ENCODE peak calls at places on chromosomes 5 and 9, in eight cellular contexts. M, E, H, Y, T, P, G and Q are unnamed samples.

GRCh38 chr5:142422426-142422825 is 97.6 kb upstream of the SPRY4 start:
- DNase-seq in M (no peak), E (no peak), H (no peak), Y (no peak), T (no peak), P (peak; percentile 85), G (no peak), Q (peak; percentile 18)

GRCh38 chr9:92501671-92502393 is 19.5 kb upstream of the ASPN start:
- DNase-seq in M (no peak), E (no peak), H (peak; percentile 40), Y (no peak), T (no peak), P (peak; percentile 51), G (peak; percentile 38), Q (no peak)

GRCh38 chr9:97740848-97741821 is 44.0 kb upstream of the XPA start:
- DNase-seq in M (peak; percentile 39), E (peak; percentile 74), H (peak; percentile 75), Y (peak; percentile 67), T (no peak), P (peak; percentile 62), G (peak; percentile 65), Q (peak; percentile 11)

GRCh38 chr9:136189394-136190236 is 15.3 kb downstream of the LHX3 start:
- DNase-seq in M (no peak), E (no peak), H (no peak), Y (no peak), T (no peak), P (no peak), G (no peak), Q (no peak)

GRCh38 chr5:90294604-90295003 is 115.0 kb downstream of the CETN3 start:
- DNase-seq in M (no peak), E (no peak), H (no peak), Y (no peak), T (no peak), P (no peak), G (no peak), Q (no peak)

GRCh38 chr5:75053286-75054109 is 1.1 kb upstream of the GCNT4 start:
- DNase-seq in M (peak; percentile 51), E (peak; percentile 83), H (peak; percentile 51), Y (peak; percentile 63), T (peak; percentile 26), P (peak; percentile 73), G (peak; percentile 52), Q (no peak)

GRCh38 chr9:105296889-105297288 is 52.4 kb downstream of the SLC44A1 start:
- DNase-seq in M (no peak), E (no peak), H (no peak), Y (no peak), T (no peak), P (peak; percentile 90), G (no peak), Q (peak; percentile 82)

GRCh38 chr5:87081511-87082372 is 185.9 kb upstream of the RASA1 start:
- DNase-seq in M (no peak), E (no peak), H (peak; percentile 23), Y (no peak), T (peak; percentile 7), P (no peak), G (no peak), Q (no peak)

GRCh38 chr9:17587113-17587512 is 8.2 kb downstream of the SH3GL2 start:
- DNase-seq in M (no peak), E (no peak), H (no peak), Y (no peak), T (no peak), P (no peak), G (no peak), Q (no peak)

GRCh38 chr5:150038547-150038946 is 38.0 kb downstream of the HMGXB3 start:
- DNase-seq in M (no peak), E (no peak), H (no peak), Y (no peak), T (no peak), P (no peak), G (no peak), Q (no peak)

GRCh38 chr5:59095480-59095879 is 512.6 kb downstream of the RAB3C start:
- DNase-seq in M (no peak), E (no peak), H (no peak), Y (no peak), T (no peak), P (peak; percentile 81), G (no peak), Q (no peak)

GRCh38 chr5:8954801-8955200 is 591.1 kb downstream of the SEMA5A start:
- DNase-seq in M (no peak), E (no peak), H (no peak), Y (no peak), T (no peak), P (no peak), G (no peak), Q (no peak)
- TF ChIP-seq CTCF in M (no peak), E (no peak), H (no peak), Y (no peak), T (no peak), P (peak; percentile 19), G (peak; percentile 10), Q (no peak)

GRCh38 chr9:133119461-133120342 is 1.3 kb downstream of the RALGDS start:
- DNase-seq in M (no peak), E (no peak), H (no peak), Y (no peak), T (no peak), P (peak; percentile 4), G (peak; percentile 42), Q (no peak)
- H3K4me3 ChIP-seq in M (peak overlapping the region; percentile 70), E (peak overlapping the region; percentile 78), H (peak overlapping the region; percentile 88), Y (peak overlapping the region; percentile 83), T (peak overlapping the region; percentile 80), P (peak overlapping the region; percentile 18), G (peak overlapping the region; percentile 83), Q (peak overlapping the region; percentile 57)

GRCh38 chr5:177303121-177303924 is at the start of the genes PRELID1 and RAB24:
- DNase-seq in M (peak; percentile 88), E (peak; percentile 95), H (peak; percentile 91), Y (peak; percentile 90), T (peak; percentile 87), P (peak; percentile 74), G (peak; percentile 92), Q (no peak)
- H3K36me3 ChIP-seq in M (no peaks in the 10 kb centered on the region), E (peaks cover 27% of the 10 kb centered on the region), H (peaks cover 35% of the 10 kb centered on the region), Y (peaks cover 16% of the 10 kb centered on the region), T (peaks cover 39% of the 10 kb centered on the region), P (peaks cover 32% of the 10 kb centered on the region), G (peaks cover 30% of the 10 kb centered on the region), Q (peaks cover 16% of the 10 kb centered on the region)

DNA sequence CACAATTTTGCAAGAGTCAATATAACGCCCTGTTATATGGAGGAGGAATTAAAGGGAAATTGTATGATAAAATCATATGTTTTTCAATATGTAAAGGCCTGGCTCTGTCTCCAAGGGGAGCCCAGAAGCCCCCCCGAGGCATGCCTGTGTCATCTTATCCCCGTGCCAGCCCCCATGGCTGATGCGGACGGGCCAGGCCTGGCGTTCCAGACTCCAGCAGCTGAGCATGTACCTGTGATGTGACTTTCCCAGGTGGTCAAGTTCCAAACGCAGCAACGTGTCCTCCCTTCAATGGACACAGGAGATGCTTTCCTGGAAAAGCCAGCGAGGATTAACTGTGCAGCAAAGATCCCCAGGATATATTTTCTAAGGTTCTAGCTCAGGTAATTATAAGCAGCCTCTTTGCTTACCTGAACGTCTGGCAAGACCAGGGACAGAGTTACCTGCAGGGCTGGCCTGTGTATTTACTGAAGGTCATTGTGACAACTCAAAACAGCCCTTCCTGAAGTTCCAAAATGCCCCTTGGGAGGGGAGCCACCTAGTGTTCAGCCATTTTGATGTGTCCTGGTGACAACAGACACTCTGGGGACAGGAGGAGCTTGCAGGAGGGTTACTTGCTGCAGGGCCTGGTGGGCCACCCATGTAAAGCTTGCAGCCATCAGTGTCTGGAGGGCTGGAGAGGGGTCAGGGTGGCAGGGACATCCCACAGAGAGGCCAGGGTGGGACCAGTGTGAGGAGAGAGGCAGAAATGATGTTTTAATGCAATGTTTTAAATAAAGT is 53.3 kb upstream of the RNU6ATAC start:
- DNase-seq in M (peak; percentile 18), E (peak; percentile 51), H (peak; percentile 30), Y (no peak), T (no peak), P (no peak), G (peak; percentile 13), Q (no peak)
- TF ChIP-seq CTCF in M (no peak), E (no peak), H (peak; percentile 22), Y (no peak), T (no peak), P (peak; percentile 1), G (peak; percentile 48), Q (peak; percentile 20)

DNA sequence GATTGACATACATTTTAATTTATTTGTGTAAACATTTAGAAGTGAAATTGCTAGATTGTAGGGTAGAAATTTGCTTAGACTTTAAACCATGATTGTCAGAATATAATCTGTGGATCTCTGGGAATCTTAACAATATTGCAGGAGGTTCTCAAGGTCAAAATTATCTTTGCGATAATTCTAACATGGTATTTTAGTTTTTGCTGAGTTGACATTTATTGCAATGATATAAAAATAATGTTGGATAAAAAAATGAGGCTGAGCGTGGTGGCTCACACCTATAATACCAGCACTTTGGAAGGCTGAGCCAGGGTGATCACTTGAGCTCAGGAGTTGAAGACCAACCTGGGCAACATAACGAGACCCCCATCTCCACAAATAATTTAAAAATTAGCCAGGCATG is 70.3 kb upstream of the SGCD start:
- DNase-seq in M (no peak), E (no peak), H (no peak), Y (no peak), T (no peak), P (no peak), G (no peak), Q (no peak)
- H3K4me3 ChIP-seq in M (no peak overlapping the region), E (no peak overlapping the region), H (no peak overlapping the region), Y (no peak overlapping the region), T (no peak overlapping the region), P (no peak overlapping the region), G (no peak overlapping the region), Q (no peak overlapping the region)

GRCh38 chr9:129898205-129898604 is 62.9 kb downstream of the USP20 start:
- DNase-seq in M (no peak), E (peak; percentile 69), H (no peak), Y (peak; percentile 43), T (no peak), P (no peak), G (no peak), Q (no peak)

GRCh38 chr9:129895376-129896268 is 60.4 kb downstream of the USP20 start:
- DNase-seq in M (no peak), E (no peak), H (no peak), Y (no peak), T (no peak), P (no peak), G (no peak), Q (no peak)

GRCh38 chr9:129891519-129891918 is 56.3 kb downstream of the USP20 start:
- DNase-seq in M (no peak), E (no peak), H (no peak), Y (peak; percentile 38), T (no peak), P (no peak), G (no peak), Q (no peak)

GRCh38 chr9:129897263-129897662 is 62.0 kb downstream of the USP20 start:
- DNase-seq in M (no peak), E (no peak), H (no peak), Y (no peak), T (no peak), P (no peak), G (no peak), Q (no peak)

DNA sequence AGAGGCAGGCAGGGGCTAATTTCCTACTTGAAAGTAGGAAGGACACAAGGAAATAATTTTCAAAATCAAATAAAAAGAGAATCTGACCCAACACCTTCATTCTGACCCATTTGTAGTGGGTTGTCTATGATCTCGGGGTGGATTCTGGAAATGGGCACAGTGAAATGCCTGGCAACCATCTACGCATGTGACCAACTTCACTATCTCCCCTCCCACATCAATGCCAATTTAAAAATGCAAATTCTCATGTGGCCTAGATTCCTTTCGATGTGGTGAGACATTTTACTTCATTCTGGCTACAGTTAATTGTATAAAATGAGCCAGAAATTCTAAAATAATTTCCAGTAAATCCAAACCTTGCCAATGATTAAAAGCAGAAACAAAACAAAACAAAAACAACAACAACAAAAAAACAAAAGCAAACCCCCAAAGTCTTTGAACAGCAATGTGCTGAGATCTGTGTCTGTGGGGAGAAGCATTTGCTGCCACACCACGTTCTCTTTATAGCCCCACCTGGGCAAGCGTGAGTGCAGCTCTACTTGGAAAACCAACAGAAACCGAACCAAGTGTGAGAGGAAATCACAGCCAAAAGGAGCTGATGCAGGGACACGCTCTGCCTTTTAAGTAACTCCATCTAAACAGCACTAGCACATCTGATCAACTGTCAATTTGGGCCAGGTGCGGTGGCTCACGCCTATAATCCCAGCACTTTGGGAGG is 59.0 kb downstream of the USP20 start:
- DNase-seq in M (no peak), E (no peak), H (no peak), Y (peak; percentile 49), T (no peak), P (no peak), G (no peak), Q (no peak)
- H3K36me3 ChIP-seq in M (no peaks in the 10 kb centered on the region), E (peaks cover 20% of the 10 kb centered on the region), H (peaks cover 48% of the 10 kb centered on the region), Y (peaks cover 22% of the 10 kb centered on the region), T (peaks cover 65% of the 10 kb centered on the region), P (peaks cover 17% of the 10 kb centered on the region), G (peaks cover 38% of the 10 kb centered on the region), Q (peaks cover 6% of the 10 kb centered on the region)